ENCODE peak calls at places on chromosomes 7 and 10, in eight cellular contexts. One of them, this sample, is unnamed.
A peak's percentile ranks its signal among the peaks of the same experiment; 100 is the strongest.

GRCh38 chr7:50216626-50217025 is 87.9 kb upstream of the IKZF1 start:
- DNase-seq in T-helper 17 cell: no peak
- DNase-seq in GM12865: no peak
- DNase-seq in immature natural killer cell: no peak
- DNase-seq in lower leg skin: no peak
- DNase-seq in substantia nigra: no peak
- DNase-seq in gastrocnemius medialis: no peak
- DNase-seq in astrocyte of the spinal cord: no peak
- DNase-seq in this sample: no peak

GRCh38 chr7:102892631-102893278 is 20.0 kb upstream of the LRRC17 start:
- DNase-seq in immature natural killer cell: no peak
- DNase-seq in astrocyte of the spinal cord: no peak
- DNase-seq in substantia nigra: no peak
- DNase-seq in lower leg skin: no peak
- DNase-seq in T-helper 17 cell: no peak
- DNase-seq in gastrocnemius medialis: no peak
- DNase-seq in GM12865: no peak
- DNase-seq in this sample: no peak

GRCh38 chr10:123132576-123133477 is 2.9 kb upstream of the HMX3 start:
- DNase-seq in GM12865: peak; percentile 95
- DNase-seq in substantia nigra: peak; percentile 61
- DNase-seq in lower leg skin: peak; percentile 97
- DNase-seq in T-helper 17 cell: peak; percentile 72
- DNase-seq in immature natural killer cell: peak; percentile 70
- DNase-seq in astrocyte of the spinal cord: peak; percentile 78
- DNase-seq in gastrocnemius medialis: peak; percentile 62
- DNase-seq in this sample: peak; percentile 86

GRCh38 chr10:12733271-12733670 is 268.2 kb downstream of the CCDC3 start:
- DNase-seq in substantia nigra: no peak
- DNase-seq in lower leg skin: no peak
- DNase-seq in gastrocnemius medialis: no peak
- DNase-seq in immature natural killer cell: no peak
- DNase-seq in T-helper 17 cell: no peak
- DNase-seq in GM12865: no peak
- DNase-seq in astrocyte of the spinal cord: no peak
- DNase-seq in this sample: no peak

GRCh38 chr7:86953653-86954336 is 105.7 kb downstream of the ELAPOR2 start:
- DNase-seq in GM12865: no peak
- DNase-seq in lower leg skin: no peak
- DNase-seq in substantia nigra: no peak
- DNase-seq in immature natural killer cell: no peak
- DNase-seq in gastrocnemius medialis: no peak
- DNase-seq in T-helper 17 cell: no peak
- DNase-seq in astrocyte of the spinal cord: no peak
- DNase-seq in this sample: no peak

GRCh38 chr10:86258940-86259339 is 107.7 kb downstream of the GRID1 start:
- DNase-seq in T-helper 17 cell: no peak
- DNase-seq in gastrocnemius medialis: no peak
- DNase-seq in lower leg skin: peak; percentile 71
- DNase-seq in astrocyte of the spinal cord: no peak
- DNase-seq in substantia nigra: no peak
- DNase-seq in immature natural killer cell: no peak
- DNase-seq in GM12865: no peak
- DNase-seq in this sample: no peak

GRCh38 chr7:32616625-32617024 is 121.3 kb downstream of the AVL9 start:
- DNase-seq in immature natural killer cell: no peak
- DNase-seq in gastrocnemius medialis: peak; percentile 45
- DNase-seq in GM12865: no peak
- DNase-seq in substantia nigra: peak; percentile 10
- DNase-seq in lower leg skin: peak; percentile 87
- DNase-seq in T-helper 17 cell: no peak
- DNase-seq in astrocyte of the spinal cord: peak; percentile 82
- DNase-seq in this sample: no peak

GRCh38 chr10:62058476-62058875 is 157.0 kb downstream of the ARID5B start:
- DNase-seq in T-helper 17 cell: no peak
- DNase-seq in GM12865: no peak
- DNase-seq in substantia nigra: no peak
- DNase-seq in immature natural killer cell: no peak
- DNase-seq in lower leg skin: no peak
- DNase-seq in astrocyte of the spinal cord: no peak
- DNase-seq in gastrocnemius medialis: no peak
- DNase-seq in this sample: no peak

GRCh38 chr7:112573302-112574039 is 92.7 kb downstream of the LSMEM1 start:
- DNase-seq in gastrocnemius medialis: no peak
- DNase-seq in GM12865: no peak
- DNase-seq in substantia nigra: no peak
- DNase-seq in immature natural killer cell: no peak
- DNase-seq in lower leg skin: no peak
- DNase-seq in T-helper 17 cell: no peak
- DNase-seq in astrocyte of the spinal cord: peak; percentile 7
- DNase-seq in this sample: no peak

GRCh38 chr10:45008524-45009161 is 7.9 kb downstream of the ZNF22 start:
- DNase-seq in T-helper 17 cell: no peak
- DNase-seq in immature natural killer cell: peak; percentile 70
- DNase-seq in astrocyte of the spinal cord: peak; percentile 89
- DNase-seq in substantia nigra: no peak
- DNase-seq in gastrocnemius medialis: no peak
- DNase-seq in GM12865: peak; percentile 77
- DNase-seq in lower leg skin: no peak
- DNase-seq in this sample: no peak

GRCh38 chr10:46091080-46091833 is 45.2 kb upstream of the MSMB start:
- DNase-seq in lower leg skin: peak; percentile 57
- DNase-seq in astrocyte of the spinal cord: no peak
- DNase-seq in gastrocnemius medialis: no peak
- DNase-seq in GM12865: no peak
- DNase-seq in T-helper 17 cell: no peak
- DNase-seq in substantia nigra: no peak
- DNase-seq in immature natural killer cell: no peak
- DNase-seq in this sample: peak; percentile 40

GRCh38 chr10:80659284-80659683 is 121.6 kb downstream of the SH2D4B start:
- DNase-seq in T-helper 17 cell: no peak
- DNase-seq in immature natural killer cell: no peak
- DNase-seq in substantia nigra: no peak
- DNase-seq in astrocyte of the spinal cord: no peak
- DNase-seq in GM12865: no peak
- DNase-seq in gastrocnemius medialis: no peak
- DNase-seq in lower leg skin: no peak
- DNase-seq in this sample: no peak

GRCh38 chr7:2572101-2572842 is 13.5 kb downstream of the IQCE start:
- DNase-seq in lower leg skin: no peak
- DNase-seq in GM12865: no peak
- DNase-seq in immature natural killer cell: no peak
- DNase-seq in substantia nigra: no peak
- DNase-seq in gastrocnemius medialis: no peak
- DNase-seq in T-helper 17 cell: no peak
- DNase-seq in astrocyte of the spinal cord: peak; percentile 53
- DNase-seq in this sample: no peak

GRCh38 chr7:36129048-36129534 is 24.0 kb upstream of the EEPD1 start:
- DNase-seq in substantia nigra: no peak
- DNase-seq in lower leg skin: peak; percentile 93
- DNase-seq in gastrocnemius medialis: peak; percentile 80
- DNase-seq in GM12865: no peak
- DNase-seq in immature natural killer cell: no peak
- DNase-seq in T-helper 17 cell: no peak
- DNase-seq in astrocyte of the spinal cord: no peak
- DNase-seq in this sample: no peak

GRCh38 chr10:89091501-89091900 is 100.9 kb downstream of the FAS start:
- DNase-seq in immature natural killer cell: no peak
- DNase-seq in substantia nigra: no peak
- DNase-seq in T-helper 17 cell: no peak
- DNase-seq in astrocyte of the spinal cord: peak; percentile 30
- DNase-seq in GM12865: no peak
- DNase-seq in lower leg skin: no peak
- DNase-seq in gastrocnemius medialis: no peak
- DNase-seq in this sample: no peak

GRCh38 chr7:128031901-128032604 is 816 bp upstream of the LRRC4 start:
- DNase-seq in gastrocnemius medialis: no peak
- DNase-seq in GM12865: peak; percentile 48
- DNase-seq in immature natural killer cell: peak; percentile 54
- DNase-seq in T-helper 17 cell: peak; percentile 18
- DNase-seq in astrocyte of the spinal cord: peak; percentile 87
- DNase-seq in lower leg skin: no peak
- DNase-seq in substantia nigra: peak; percentile 52
- DNase-seq in this sample: no peak

GRCh38 chr7:3588341-3588740 is 287.3 kb downstream of the SDK1 start:
- DNase-seq in lower leg skin: no peak
- DNase-seq in substantia nigra: no peak
- DNase-seq in astrocyte of the spinal cord: no peak
- DNase-seq in GM12865: no peak
- DNase-seq in gastrocnemius medialis: no peak
- DNase-seq in immature natural killer cell: no peak
- DNase-seq in T-helper 17 cell: no peak
- DNase-seq in this sample: no peak

GRCh38 chr7:155831807-155832524 is 19.7 kb upstream of the SHH start:
- DNase-seq in gastrocnemius medialis: no peak
- DNase-seq in GM12865: no peak
- DNase-seq in substantia nigra: no peak
- DNase-seq in astrocyte of the spinal cord: no peak
- DNase-seq in lower leg skin: no peak
- DNase-seq in T-helper 17 cell: no peak
- DNase-seq in immature natural killer cell: no peak
- DNase-seq in this sample: peak; percentile 1

GRCh38 chr7:82234457-82235049 is 209.0 kb downstream of the CACNA2D1 start:
- DNase-seq in astrocyte of the spinal cord: peak; percentile 59
- DNase-seq in gastrocnemius medialis: no peak
- DNase-seq in substantia nigra: no peak
- DNase-seq in GM12865: peak; percentile 43
- DNase-seq in immature natural killer cell: no peak
- DNase-seq in T-helper 17 cell: no peak
- DNase-seq in lower leg skin: no peak
- DNase-seq in this sample: no peak

GRCh38 chr10:92480422-92480821 is 93.5 kb downstream of the IDE start:
- DNase-seq in T-helper 17 cell: no peak
- DNase-seq in lower leg skin: no peak
- DNase-seq in astrocyte of the spinal cord: no peak
- DNase-seq in substantia nigra: no peak
- DNase-seq in GM12865: no peak
- DNase-seq in gastrocnemius medialis: no peak
- DNase-seq in immature natural killer cell: no peak
- DNase-seq in this sample: no peak

GRCh38 chr10:8133146-8133545 is 78.7 kb downstream of the GATA3 start:
- DNase-seq in substantia nigra: no peak
- DNase-seq in T-helper 17 cell: no peak
- DNase-seq in lower leg skin: no peak
- DNase-seq in immature natural killer cell: no peak
- DNase-seq in gastrocnemius medialis: no peak
- DNase-seq in GM12865: peak; percentile 85
- DNase-seq in astrocyte of the spinal cord: peak; percentile 51
- DNase-seq in this sample: no peak

GRCh38 chr7:101012931-101013330 is 7.0 kb upstream of the MUC17 start:
- DNase-seq in T-helper 17 cell: no peak
- DNase-seq in lower leg skin: no peak
- DNase-seq in immature natural killer cell: no peak
- DNase-seq in substantia nigra: no peak
- DNase-seq in GM12865: no peak
- DNase-seq in gastrocnemius medialis: no peak
- DNase-seq in astrocyte of the spinal cord: no peak
- DNase-seq in this sample: no peak

GRCh38 chr10:58577394-58577793 is 64.7 kb downstream of the BICC1 start:
- DNase-seq in T-helper 17 cell: no peak
- DNase-seq in astrocyte of the spinal cord: peak; percentile 61
- DNase-seq in substantia nigra: no peak
- DNase-seq in immature natural killer cell: no peak
- DNase-seq in gastrocnemius medialis: no peak
- DNase-seq in lower leg skin: no peak
- DNase-seq in GM12865: no peak
- DNase-seq in this sample: no peak

This sample was measured in suprapubic skin.